ENCODE peak calls at places on chromosome 3, in eight cellular contexts. One of them, this sample, is unnamed.

GRCh38 chr3:179811321-179812095 is 158.7 kb downstream of the USP13 start:
- DNase-seq in DND-41: peak; percentile 59
- DNase-seq in body of pancreas: peak; percentile 65
- DNase-seq in suprapubic skin: no peak
- DNase-seq in thoracic aorta: no peak
- DNase-seq in astrocyte: peak; percentile 83
- DNase-seq in hepatocyte: peak; percentile 81
- DNase-seq in thyroid gland: no peak
- DNase-seq in this sample: peak; percentile 52

GRCh38 chr3:149224736-149225594 is 3.3 kb upstream of the CP start:
- DNase-seq in DND-41: no peak
- DNase-seq in body of pancreas: peak; percentile 29
- DNase-seq in suprapubic skin: no peak
- DNase-seq in thoracic aorta: no peak
- DNase-seq in astrocyte: peak; percentile 85
- DNase-seq in hepatocyte: peak; percentile 68
- DNase-seq in thyroid gland: no peak
- DNase-seq in this sample: peak; percentile 52

GRCh38 chr3:155412856-155413255 is 119.4 kb upstream of the STRIT1 start:
- DNase-seq in DND-41: no peak
- DNase-seq in body of pancreas: no peak
- DNase-seq in suprapubic skin: no peak
- DNase-seq in thoracic aorta: no peak
- DNase-seq in astrocyte: no peak
- DNase-seq in hepatocyte: peak; percentile 28
- DNase-seq in thyroid gland: no peak
- DNase-seq in this sample: peak; percentile 49

GRCh38 chr3:5787863-5788488 is 600.5 kb downstream of the EDEM1 start:
- DNase-seq in DND-41: no peak
- DNase-seq in body of pancreas: no peak
- DNase-seq in suprapubic skin: no peak
- DNase-seq in thoracic aorta: no peak
- DNase-seq in astrocyte: no peak
- DNase-seq in hepatocyte: peak; percentile 68
- DNase-seq in thyroid gland: peak; percentile 3
- DNase-seq in this sample: no peak

GRCh38 chr3:178295257-178295912 is 240.9 kb upstream of the KCNMB2 start:
- DNase-seq in DND-41: no peak
- DNase-seq in body of pancreas: no peak
- DNase-seq in suprapubic skin: no peak
- DNase-seq in thoracic aorta: no peak
- DNase-seq in astrocyte: peak; percentile 84
- DNase-seq in hepatocyte: no peak
- DNase-seq in thyroid gland: no peak
- DNase-seq in this sample: no peak

GRCh38 chr3:76724075-76724474 is 315.8 kb upstream of the ROBO2 start:
- DNase-seq in DND-41: no peak
- DNase-seq in body of pancreas: no peak
- DNase-seq in suprapubic skin: no peak
- DNase-seq in thoracic aorta: no peak
- DNase-seq in astrocyte: no peak
- DNase-seq in hepatocyte: no peak
- DNase-seq in thyroid gland: no peak
- DNase-seq in this sample: no peak

GRCh38 chr3:148149556-148149955 is 548.1 kb upstream of the AGTR1 start:
- DNase-seq in DND-41: no peak
- DNase-seq in body of pancreas: no peak
- DNase-seq in suprapubic skin: no peak
- DNase-seq in thoracic aorta: no peak
- DNase-seq in astrocyte: no peak
- DNase-seq in hepatocyte: no peak
- DNase-seq in thyroid gland: no peak
- DNase-seq in this sample: no peak

GRCh38 chr3:123586131-123586530 is 1.3 kb upstream of the HACD2 start:
- DNase-seq in DND-41: peak; percentile 69
- DNase-seq in body of pancreas: peak; percentile 43
- DNase-seq in suprapubic skin: no peak
- DNase-seq in thoracic aorta: no peak
- DNase-seq in astrocyte: peak; percentile 54
- DNase-seq in hepatocyte: peak; percentile 71
- DNase-seq in thyroid gland: peak; percentile 31
- DNase-seq in this sample: peak; percentile 69

GRCh38 chr3:32457971-32458471 is 44.6 kb downstream of the CMTM6 start:
- DNase-seq in DND-41: no peak
- DNase-seq in body of pancreas: no peak
- DNase-seq in suprapubic skin: no peak
- DNase-seq in thoracic aorta: no peak
- DNase-seq in astrocyte: no peak
- DNase-seq in hepatocyte: no peak
- DNase-seq in thyroid gland: no peak
- DNase-seq in this sample: peak; percentile 47

GRCh38 chr3:3798641-3799113 is 554 bp upstream of the LRRN1 start:
- DNase-seq in DND-41: no peak
- DNase-seq in body of pancreas: peak; percentile 17
- DNase-seq in suprapubic skin: no peak
- DNase-seq in thoracic aorta: no peak
- DNase-seq in astrocyte: peak; percentile 26
- DNase-seq in hepatocyte: peak; percentile 49
- DNase-seq in thyroid gland: peak; percentile 50
- DNase-seq in this sample: peak; percentile 12

GRCh38 chr3:33075996-33076395 is 20.9 kb downstream of the GLB1 start:
- DNase-seq in DND-41: no peak
- DNase-seq in body of pancreas: no peak
- DNase-seq in suprapubic skin: no peak
- DNase-seq in thoracic aorta: no peak
- DNase-seq in astrocyte: peak; percentile 16
- DNase-seq in hepatocyte: no peak
- DNase-seq in thyroid gland: no peak
- DNase-seq in this sample: no peak

GRCh38 chr3:136753112-136753939 is 1.1 kb upstream of the STAG1 start:
- DNase-seq in DND-41: no peak
- DNase-seq in body of pancreas: no peak
- DNase-seq in suprapubic skin: no peak
- DNase-seq in thoracic aorta: no peak
- DNase-seq in astrocyte: no peak
- DNase-seq in hepatocyte: no peak
- DNase-seq in thyroid gland: no peak
- DNase-seq in this sample: peak; percentile 74

GRCh38 chr3:188513662-188514328 is 359.8 kb downstream of the LPP start:
- DNase-seq in DND-41: no peak
- DNase-seq in body of pancreas: no peak
- DNase-seq in suprapubic skin: no peak
- DNase-seq in thoracic aorta: no peak
- DNase-seq in astrocyte: no peak
- DNase-seq in hepatocyte: no peak
- DNase-seq in thyroid gland: no peak
- DNase-seq in this sample: no peak

GRCh38 chr3:142958707-142959106 is 4.8 kb downstream of the PAQR9 start:
- DNase-seq in DND-41: no peak
- DNase-seq in body of pancreas: no peak
- DNase-seq in suprapubic skin: no peak
- DNase-seq in thoracic aorta: no peak
- DNase-seq in astrocyte: peak; percentile 72
- DNase-seq in hepatocyte: no peak
- DNase-seq in thyroid gland: no peak
- DNase-seq in this sample: no peak

GRCh38 chr3:45119824-45120614 is 26.2 kb downstream of the CDCP1 start:
- DNase-seq in DND-41: no peak
- DNase-seq in body of pancreas: peak; percentile 64
- DNase-seq in suprapubic skin: no peak
- DNase-seq in thoracic aorta: no peak
- DNase-seq in astrocyte: no peak
- DNase-seq in hepatocyte: peak; percentile 70
- DNase-seq in thyroid gland: no peak
- DNase-seq in this sample: peak; percentile 97

GRCh38 chr3:133138017-133138416 is 99.8 kb downstream of the TMEM108 start:
- DNase-seq in DND-41: no peak
- DNase-seq in body of pancreas: no peak
- DNase-seq in suprapubic skin: no peak
- DNase-seq in thoracic aorta: no peak
- DNase-seq in astrocyte: no peak
- DNase-seq in hepatocyte: no peak
- DNase-seq in thyroid gland: no peak
- DNase-seq in this sample: no peak

GRCh38 chr3:166453472-166453871 is 616.2 kb upstream of the BCHE start:
- DNase-seq in DND-41: no peak
- DNase-seq in body of pancreas: no peak
- DNase-seq in suprapubic skin: no peak
- DNase-seq in thoracic aorta: no peak
- DNase-seq in astrocyte: no peak
- DNase-seq in hepatocyte: no peak
- DNase-seq in thyroid gland: no peak
- DNase-seq in this sample: no peak

GRCh38 chr3:143471705-143472104 is 352.1 kb downstream of the CHST2 start:
- DNase-seq in DND-41: no peak
- DNase-seq in body of pancreas: no peak
- DNase-seq in suprapubic skin: no peak
- DNase-seq in thoracic aorta: no peak
- DNase-seq in astrocyte: no peak
- DNase-seq in hepatocyte: no peak
- DNase-seq in thyroid gland: no peak
- DNase-seq in this sample: no peak

DNA sequence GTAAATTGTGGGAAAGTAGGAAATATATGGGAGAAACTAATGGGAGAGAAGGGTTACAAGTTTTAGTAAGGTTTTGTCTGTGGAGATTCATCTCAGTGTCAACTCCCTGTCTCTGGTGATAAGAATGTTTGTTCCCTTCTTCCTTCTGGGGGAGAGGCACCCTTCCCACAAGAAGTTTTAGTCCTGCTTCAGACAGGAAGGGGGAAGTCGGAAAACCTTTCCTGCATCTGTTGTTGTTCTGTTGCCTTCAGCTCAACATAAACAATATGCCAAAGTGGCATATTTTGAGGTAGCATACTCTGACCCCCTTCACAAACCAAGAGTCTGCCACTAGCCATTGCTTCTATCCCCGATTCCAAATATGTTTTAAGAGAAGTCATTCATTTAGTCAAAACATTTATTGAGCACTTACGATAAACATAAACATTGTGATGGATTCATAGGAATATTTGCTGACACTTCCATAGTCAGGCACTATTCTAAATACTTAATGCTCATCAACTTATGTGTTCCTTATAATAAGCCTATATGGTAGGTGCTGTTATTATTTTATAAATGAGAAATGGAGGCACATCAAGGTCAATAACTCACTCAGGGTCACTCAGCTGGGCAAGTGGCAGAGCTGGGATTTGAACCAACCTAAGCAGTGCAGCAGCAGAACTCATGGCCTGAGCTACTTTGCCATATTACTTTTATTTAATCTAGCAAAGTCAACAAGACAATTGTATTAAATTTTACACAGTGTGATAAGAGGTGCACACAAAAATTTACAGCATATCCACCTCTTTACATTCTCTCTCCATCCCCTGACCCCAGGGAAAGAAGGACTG is 34.2 kb upstream of the TIMP4 start:
- DNase-seq in DND-41: no peak
- DNase-seq in body of pancreas: no peak
- DNase-seq in suprapubic skin: no peak
- DNase-seq in thoracic aorta: no peak
- DNase-seq in astrocyte: no peak
- DNase-seq in hepatocyte: no peak
- DNase-seq in thyroid gland: no peak
- DNase-seq in this sample: no peak
- H3K27ac ChIP-seq in DND-41: no peak overlapping the region
- H3K27ac ChIP-seq in body of pancreas: no peak overlapping the region
- H3K27ac ChIP-seq in suprapubic skin: peak overlapping the region; percentile 67
- H3K27ac ChIP-seq in thoracic aorta: peak overlapping the region; percentile 93
- H3K27ac ChIP-seq in astrocyte: peak overlapping the region; percentile 73
- H3K27ac ChIP-seq in hepatocyte: peak overlapping the region; percentile 80
- H3K27ac ChIP-seq in thyroid gland: peak overlapping the region; percentile 68
- H3K27ac ChIP-seq in this sample: peak overlapping the region; percentile 60

DNA sequence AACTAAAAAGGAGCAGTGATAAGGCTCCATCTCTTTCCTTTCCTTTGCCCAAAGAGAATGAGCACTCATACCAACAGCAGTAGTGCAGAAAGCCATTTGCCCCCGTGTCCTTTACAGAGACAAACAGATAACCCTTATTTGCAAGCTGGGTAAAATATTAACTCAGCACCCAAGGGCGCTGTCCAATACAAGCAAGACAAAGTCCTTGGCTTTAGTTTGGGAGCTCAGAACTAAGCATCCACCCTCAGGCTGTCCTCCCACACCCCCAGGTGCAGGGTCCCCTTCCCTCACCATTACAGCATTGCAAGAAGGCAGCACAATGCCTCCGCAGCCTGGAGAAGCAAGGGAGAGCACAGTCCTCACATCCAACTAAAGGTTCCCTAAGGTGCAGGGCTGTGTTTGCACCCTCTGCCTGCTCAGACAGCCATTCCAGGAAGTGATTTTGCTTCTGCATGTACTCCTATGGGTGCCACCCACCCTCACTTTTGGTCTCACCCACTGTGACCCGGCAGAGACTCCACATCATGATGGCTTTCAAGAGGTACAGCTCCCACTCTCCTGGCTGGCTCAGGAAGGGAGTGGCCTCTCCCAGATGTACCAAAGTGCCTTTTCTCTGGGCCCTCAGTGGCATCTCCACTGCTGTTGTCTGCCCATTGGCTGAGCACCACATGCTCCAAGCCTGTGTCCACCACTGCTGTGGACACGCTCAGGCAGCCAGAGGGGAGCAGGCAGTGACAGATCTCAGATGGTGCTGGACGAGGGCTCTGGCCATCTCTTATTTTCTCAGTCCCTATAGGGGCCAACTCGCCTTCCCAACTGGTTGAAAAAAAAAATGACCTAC is 34.1 kb upstream of the HES1 start:
- DNase-seq in DND-41: no peak
- DNase-seq in body of pancreas: peak; percentile 50
- DNase-seq in suprapubic skin: no peak
- DNase-seq in thoracic aorta: no peak
- DNase-seq in astrocyte: no peak
- DNase-seq in hepatocyte: peak; percentile 46
- DNase-seq in thyroid gland: no peak
- DNase-seq in this sample: peak; percentile 90
- H3K4me3 ChIP-seq in DND-41: no peak overlapping the region
- H3K4me3 ChIP-seq in body of pancreas: no peak overlapping the region
- H3K4me3 ChIP-seq in suprapubic skin: no peak overlapping the region
- H3K4me3 ChIP-seq in thoracic aorta: no peak overlapping the region
- H3K4me3 ChIP-seq in astrocyte: no peak overlapping the region
- H3K4me3 ChIP-seq in hepatocyte: no peak overlapping the region
- H3K4me3 ChIP-seq in thyroid gland: no peak overlapping the region
- H3K4me3 ChIP-seq in this sample: no peak overlapping the region

GRCh38 chr3:185422677-185423076 is 59.7 kb downstream of the MAP3K13 start:
- DNase-seq in DND-41: no peak
- DNase-seq in body of pancreas: no peak
- DNase-seq in suprapubic skin: no peak
- DNase-seq in thoracic aorta: no peak
- DNase-seq in astrocyte: no peak
- DNase-seq in hepatocyte: no peak
- DNase-seq in thyroid gland: no peak
- DNase-seq in this sample: peak; percentile 53
- H3K27ac ChIP-seq in DND-41: no peak overlapping the region
- H3K27ac ChIP-seq in body of pancreas: peak overlapping the region; percentile 45
- H3K27ac ChIP-seq in suprapubic skin: no peak overlapping the region
- H3K27ac ChIP-seq in thoracic aorta: no peak overlapping the region
- H3K27ac ChIP-seq in astrocyte: no peak overlapping the region
- H3K27ac ChIP-seq in hepatocyte: no peak overlapping the region
- H3K27ac ChIP-seq in thyroid gland: no peak overlapping the region
- H3K27ac ChIP-seq in this sample: no peak overlapping the region

DNA sequence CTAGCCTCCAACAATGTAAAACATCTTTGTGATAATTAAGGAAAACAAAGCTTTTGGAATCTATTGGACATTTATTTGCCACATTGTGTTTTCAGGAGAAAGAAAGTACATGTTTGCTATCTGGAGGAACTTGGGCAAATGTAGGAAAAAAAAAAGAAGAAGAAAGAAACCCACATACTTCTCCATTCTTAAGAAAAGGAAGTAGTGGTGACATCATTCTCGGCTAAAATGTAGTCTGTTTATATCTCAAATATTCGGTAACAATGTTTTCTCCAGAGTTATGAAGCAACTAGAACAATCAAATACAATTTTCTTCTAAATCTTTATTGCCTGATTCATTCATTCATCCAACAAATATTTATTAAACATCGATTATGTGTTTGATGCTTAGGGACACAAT is 2.3 kb upstream of the TGFBR2 start:
- DNase-seq in DND-41: no peak
- DNase-seq in body of pancreas: no peak
- DNase-seq in suprapubic skin: no peak
- DNase-seq in thoracic aorta: no peak
- DNase-seq in astrocyte: no peak
- DNase-seq in hepatocyte: no peak
- DNase-seq in thyroid gland: no peak
- DNase-seq in this sample: no peak
- H3K4me3 ChIP-seq in DND-41: no peak overlapping the region
- H3K4me3 ChIP-seq in body of pancreas: no peak overlapping the region
- H3K4me3 ChIP-seq in suprapubic skin: no peak overlapping the region
- H3K4me3 ChIP-seq in thoracic aorta: peak overlapping the region; percentile 14
- H3K4me3 ChIP-seq in astrocyte: no peak overlapping the region
- H3K4me3 ChIP-seq in hepatocyte: no peak overlapping the region
- H3K4me3 ChIP-seq in thyroid gland: no peak overlapping the region
- H3K4me3 ChIP-seq in this sample: no peak overlapping the region

This sample was measured in small intestine.